ENCODE peak calls at places on chromosomes 2 and 18, in ten cellular contexts. M is esophagus squamous epithelium, Z is adrenal gland, O is stomach, S is type B pancreatic cell, T is K562, A is HFFc6, X is fibroblast of pulmonary artery, V is GM12865, H is lower leg skin. U is an unnamed sample.

GRCh38 chr2:232204457-232204931 is 174.1 kb upstream of the ALPP start:
- DNase-seq in H (no peak), T (no peak), S (no peak), Z (peak; percentile 47), M (no peak), V (no peak), O (peak; percentile 66), A (no peak), X (peak; percentile 15), U (no peak)

GRCh38 chr2:196804381-196804780 is 4.8 kb downstream of the C2orf66 start:
- DNase-seq in A (peak; percentile 19), V (no peak), S (no peak), M (no peak), Z (no peak), X (no peak), T (no peak), H (no peak), O (no peak), U (no peak)

GRCh38 chr2:185689906-185690539 is 48.6 kb upstream of the FSIP2 start:
- DNase-seq in S (no peak), O (no peak), T (no peak), Z (no peak), A (no peak), V (no peak), M (no peak), X (no peak), H (no peak), U (peak; percentile 40)

GRCh38 chr2:113376935-113377445 is 60.5 kb upstream of the ZNG1B start:
- DNase-seq in X (no peak), A (no peak), S (no peak), M (no peak), H (no peak), T (no peak), O (no peak), Z (no peak), V (peak; percentile 35), U (no peak)

GRCh38 chr18:69757733-69758132 is 189.9 kb downstream of the CD226 start:
- DNase-seq in Z (no peak), A (no peak), S (no peak), M (no peak), H (no peak), V (no peak), X (peak; percentile 17), T (no peak), O (no peak), U (no peak)

GRCh38 chr2:88831792-88832248 is 140.3 kb downstream of the RPIA start:
- DNase-seq in Z (peak; percentile 45), H (no peak), O (peak; percentile 65), M (no peak), X (peak; percentile 56), S (no peak), T (peak; percentile 75), V (peak; percentile 80), A (no peak), U (peak; percentile 56)

GRCh38 chr2:120632796-120633646 is 102.6 kb upstream of the GLI2 start:
- DNase-seq in M (no peak), H (no peak), X (no peak), V (no peak), S (no peak), A (no peak), O (no peak), T (no peak), Z (no peak), U (no peak)

GRCh38 chr2:15880226-15881119 is 59.9 kb upstream of the MYCN start:
- DNase-seq in T (no peak), H (no peak), S (no peak), X (no peak), O (no peak), A (no peak), M (no peak), Z (no peak), V (no peak), U (no peak)

GRCh38 chr2:70443726-70444125 is 109.9 kb downstream of the TGFA start:
- DNase-seq in S (no peak), H (no peak), T (no peak), M (no peak), O (no peak), A (no peak), V (no peak), Z (no peak), X (no peak), U (no peak)

GRCh38 chr2:109045505-109045904 is 56.5 kb upstream of the EDAR start:
- DNase-seq in X (no peak), A (no peak), V (no peak), T (no peak), M (no peak), S (no peak), Z (no peak), H (no peak), O (no peak), U (no peak)

GRCh38 chr2:185608799-185609198 is 129.8 kb upstream of the FSIP2 start:
- DNase-seq in X (no peak), A (no peak), O (no peak), T (no peak), S (no peak), Z (no peak), V (no peak), M (no peak), H (no peak), U (peak; percentile 45)

DNA sequence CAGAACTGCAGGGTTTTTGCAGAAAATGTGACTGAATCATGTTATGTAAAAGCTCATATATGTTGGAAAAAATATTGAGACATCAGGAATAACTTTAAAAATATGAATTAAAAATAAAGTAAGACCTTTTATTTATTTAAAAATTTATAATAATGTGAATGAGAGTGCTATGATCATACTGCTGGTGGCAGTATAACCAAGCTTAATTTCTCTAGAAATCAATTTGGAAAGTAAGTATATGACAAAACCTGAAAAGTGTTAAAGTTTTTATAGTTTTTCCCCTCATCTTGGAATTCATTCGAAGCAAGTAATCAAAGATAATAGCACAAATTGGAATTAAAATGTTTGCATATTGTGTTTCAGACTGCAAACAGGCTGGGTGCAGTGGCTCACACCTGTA is 7.5 kb downstream of the SLC39A10 start:
- DNase-seq in O (no peak), A (no peak), H (no peak), T (no peak), Z (no peak), S (no peak), X (peak; percentile 38), M (no peak), V (no peak), U (no peak)
- TF ChIP-seq CTCF in O (no peak), A (peak; percentile 75), H (no peak), T (no peak), Z (no peak), S (peak; percentile 42), X (no peak), M (no peak), V (no peak), U (peak; percentile 12)

DNA sequence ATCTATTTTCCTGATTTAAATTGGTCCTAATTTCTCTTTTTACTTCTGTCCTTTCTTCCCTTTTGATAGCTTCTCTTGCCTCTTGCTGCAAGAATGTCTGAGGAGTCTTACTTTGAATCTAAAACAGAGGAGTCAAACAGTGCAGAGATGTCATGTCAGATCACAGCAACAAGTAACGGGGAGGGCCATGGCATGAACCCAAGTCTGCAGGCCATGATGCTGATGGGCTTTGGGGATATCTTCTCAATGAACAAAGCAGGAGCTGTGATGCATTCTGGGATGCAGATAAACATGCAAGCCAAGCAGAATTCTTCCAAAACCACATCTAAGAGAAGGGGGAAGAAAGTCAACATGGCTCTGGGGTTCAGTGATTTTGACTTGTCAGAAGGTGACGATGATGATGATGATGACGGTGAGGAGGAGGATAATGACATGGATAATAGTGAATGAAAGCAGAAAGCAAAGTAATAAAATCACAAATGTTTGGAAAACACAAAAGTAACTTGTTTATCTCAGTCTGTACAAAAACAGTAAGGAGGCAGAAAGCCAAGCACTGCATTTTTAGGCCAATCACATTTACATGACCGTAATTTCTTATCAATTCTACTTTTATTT is 133.5 kb upstream of the CDCA7 start:
- DNase-seq in H (no peak), O (no peak), M (no peak), A (no peak), S (no peak), Z (no peak), T (no peak), V (no peak), X (no peak), U (no peak)
- TF ChIP-seq CTCF in H (no peak), O (no peak), M (no peak), A (no peak), S (no peak), Z (no peak), T (no peak), V (no peak), X (no peak), U (no peak)

DNA sequence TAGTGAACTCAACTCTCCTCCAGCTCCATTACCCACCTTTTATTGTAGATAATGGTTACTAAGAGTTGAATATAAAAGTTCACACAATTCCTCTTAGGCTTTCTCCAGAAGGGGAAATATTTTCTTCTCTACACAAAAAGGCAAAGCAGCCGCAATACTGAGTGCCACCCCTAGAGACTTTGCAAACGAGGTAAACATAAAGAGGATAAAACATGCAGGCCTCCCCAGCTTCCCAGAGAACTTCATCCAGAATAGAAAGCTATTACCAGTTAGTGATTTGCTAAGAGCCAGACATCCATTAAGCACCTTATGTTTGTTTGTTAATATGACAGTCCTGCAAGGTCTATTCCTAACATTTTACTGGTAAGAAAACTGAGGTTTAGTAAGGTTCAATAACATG is 17.4 kb downstream of the ZNF521 start:
- DNase-seq in T (no peak), V (no peak), M (no peak), H (no peak), O (no peak), A (no peak), S (no peak), X (no peak), Z (no peak), U (no peak)
- TF ChIP-seq CTCF in T (no peak), V (no peak), M (no peak), H (no peak), O (no peak), A (peak; percentile 21), S (peak; percentile 63), X (peak; percentile 15), Z (no peak), U (no peak)

GRCh38 chr2:73642338-73643018 is at the start of gene NAT8:
- DNase-seq in H (no peak), T (no peak), M (no peak), A (no peak), Z (no peak), O (no peak), X (no peak), S (no peak), V (no peak), U (no peak)

GRCh38 chr2:73638429-73638828 is 3.8 kb downstream of the NAT8 start:
- DNase-seq in T (no peak), Z (no peak), A (no peak), O (no peak), H (no peak), X (no peak), M (no peak), S (no peak), V (no peak), U (no peak)

GRCh38 chr2:73641767-73642062 is 507 bp downstream of the NAT8 start:
- DNase-seq in V (no peak), S (no peak), X (no peak), H (no peak), O (no peak), M (no peak), A (no peak), Z (no peak), T (no peak), U (no peak)

GRCh38 chr2:73640537-73640936 is 1.7 kb downstream of the NAT8 start:
- DNase-seq in T (no peak), V (no peak), A (no peak), Z (no peak), O (peak; percentile 41), X (peak; percentile 36), H (no peak), M (no peak), S (no peak), U (peak; percentile 11)

GRCh38 chr2:73640946-73641766 is 1.1 kb downstream of the NAT8 start:
- DNase-seq in V (no peak), T (no peak), Z (no peak), H (no peak), A (no peak), O (no peak), S (no peak), M (no peak), X (no peak), U (no peak)
- TF ChIP-seq CTCF in V (no peak), T (no peak), Z (no peak), H (no peak), A (no peak), O (no peak), S (no peak), M (no peak), X (no peak), U (no peak)

U was measured in MCF 10A.